ENCODE peak calls at places on chromosomes 11 and 22, in nine cellular contexts. J is heart left ventricle, X is GM20000, W is choroid plexus epithelial cell, F is AG10803, A is K562, O is HFFc6, V is fibroblast of pulmonary artery, B is IMR-90. G is an unnamed sample.

GRCh38 chr22:19844423-19845368 is 10.0 kb downstream of the GNB1L start:
- DNase-seq in O (peak), V (peak), F (peak), W (peak), J (peak), B (peak), X (no peak), A (peak), G (peak)

GRCh38 chr11:26442131-26442530 is 110.2 kb downstream of the ANO3 start:
- DNase-seq in W (peak), V (peak), A (no peak), X (no peak), F (peak), O (peak), J (no peak), B (peak), G (no peak)

GRCh38 chr22:19422440-19423301 is 8.9 kb downstream of the HIRA start:
- DNase-seq in A (no peak), F (no peak), W (peak), V (no peak), O (peak), X (no peak), B (no peak), J (no peak), G (no peak)

GRCh38 chr11:114250180-114250579 is 46.0 kb upstream of the NNMT start:
- DNase-seq in B (no peak), F (no peak), W (no peak), J (no peak), X (no peak), V (no peak), O (no peak), A (no peak), G (no peak)

GRCh38 chr11:82865841-82866240 is 34.4 kb downstream of the PRCP start:
- DNase-seq in V (no peak), B (peak), W (peak), O (peak), X (no peak), F (peak), J (no peak), A (no peak), G (no peak)

GRCh38 chr22:18103527-18104269 is 6.9 kb upstream of the TUBA8 start:
- DNase-seq in J (no peak), F (no peak), V (no peak), A (no peak), W (no peak), O (no peak), X (no peak), B (no peak), G (no peak)

GRCh38 chr11:19595840-19596751 is 116.5 kb upstream of the NAV2 start:
- DNase-seq in J (peak), A (no peak), B (peak), F (peak), W (peak), X (no peak), O (peak), V (peak), G (no peak)

GRCh38 chr11:37712246-37712645 is 1114.2 kb upstream of the RAG2 start:
- DNase-seq in W (peak), V (peak), J (no peak), X (no peak), F (no peak), A (no peak), B (peak), O (no peak), G (no peak)

GRCh38 chr11:20315800-20316199 is 47.7 kb upstream of the HTATIP2 start:
- DNase-seq in O (no peak), X (no peak), J (no peak), A (no peak), V (no peak), B (no peak), F (no peak), W (no peak), G (no peak)

GRCh38 chr11:86360775-86361395 is 13.8 kb upstream of the CCDC81 start:
- DNase-seq in B (peak), V (peak), A (no peak), J (no peak), W (peak), O (peak), X (no peak), F (peak), G (no peak)

GRCh38 chr11:125281831-125282595 is 117.5 kb downstream of the PKNOX2 start:
- DNase-seq in J (no peak), W (no peak), X (no peak), A (no peak), V (no peak), O (no peak), B (no peak), F (no peak), G (no peak)

GRCh38 chr22:37675930-37676571 is 615 bp downstream of the LGALS1 start:
- DNase-seq in W (peak), B (no peak), A (no peak), O (peak), V (peak), F (peak), J (peak), X (no peak), G (peak)

GRCh38 chr11:132007184-132007583 is 636.8 kb downstream of the NTM start:
- DNase-seq in B (no peak), O (no peak), X (no peak), J (no peak), W (no peak), F (no peak), V (no peak), A (no peak), G (no peak)

GRCh38 chr11:34192481-34193401 is 87.3 kb downstream of the NAT10 start:
- DNase-seq in J (peak), F (peak), B (peak), O (peak), V (peak), W (peak), A (no peak), X (no peak), G (no peak)

GRCh38 chr22:30648825-30649224 is 13.2 kb downstream of the SLC35E4 start:
- DNase-seq in X (no peak), F (no peak), B (no peak), V (no peak), W (no peak), J (no peak), O (no peak), A (no peak), G (no peak)

GRCh38 chr11:82734120-82734479 is 436 bp upstream of the FAM181B start:
- DNase-seq in F (no peak), J (no peak), O (no peak), W (no peak), V (no peak), B (no peak), X (no peak), A (no peak), G (no peak)

GRCh38 chr11:45543808-45544422 is 121.5 kb downstream of the CHST1 start:
- DNase-seq in V (peak), F (no peak), A (peak), B (peak), X (peak), O (no peak), W (peak), J (no peak), G (no peak)

GRCh38 chr22:39299829-39300178 is 19.6 kb downstream of the RPL3 start:
- DNase-seq in O (peak), W (no peak), A (no peak), J (no peak), X (peak), B (no peak), V (no peak), F (no peak), G (no peak)

GRCh38 chr11:122253541-122254317 is 137.7 kb upstream of the BLID start:
- DNase-seq in W (peak), A (no peak), X (no peak), J (no peak), V (peak), F (peak), B (peak), O (no peak), G (no peak)

GRCh38 chr11:45180158-45180887 is 33.9 kb downstream of the PRDM11 start:
- DNase-seq in J (peak), X (peak), V (no peak), B (no peak), O (peak), A (no peak), F (no peak), W (peak), G (peak)

GRCh38 chr11:78194490-78194889 is 5.8 kb downstream of the USP35 start:
- DNase-seq in W (no peak), F (no peak), V (no peak), A (no peak), X (no peak), B (no peak), O (no peak), J (no peak), G (no peak)

GRCh38 chr11:18578975-18579598 is 9.4 kb downstream of the UEVLD start:
- DNase-seq in A (peak), O (no peak), J (no peak), B (no peak), V (no peak), F (no peak), W (no peak), X (peak), G (no peak)

GRCh38 chr11:116457336-116458007 is 315.3 kb downstream of the BUD13 start:
- DNase-seq in O (no peak), A (no peak), J (no peak), V (no peak), X (no peak), F (no peak), B (no peak), W (no peak), G (no peak)
- TF ChIP-seq CTCF in O (no peak), A (no peak), J (no peak), V (no peak), X (no peak), F (no peak), B (no peak), W (no peak), G (no peak)

GRCh38 chr11:128482092-128482491 is 105.3 kb downstream of the ETS1 start:
- DNase-seq in B (no peak), V (no peak), O (no peak), J (no peak), A (no peak), W (no peak), X (no peak), F (no peak), G (no peak)

GRCh38 chr11:128481135-128481534 is 106.2 kb downstream of the ETS1 start:
- DNase-seq in V (peak), F (peak), O (peak), W (peak), X (no peak), A (no peak), B (peak), J (no peak), G (no peak)

GRCh38 chr11:128483211-128483788 is 104.1 kb downstream of the ETS1 start:
- DNase-seq in V (no peak), F (no peak), A (no peak), O (no peak), J (no peak), B (no peak), W (no peak), X (peak), G (no peak)

GRCh38 chr11:128482512-128483191 is 104.7 kb downstream of the ETS1 start:
- DNase-seq in J (no peak), V (no peak), B (peak), O (no peak), W (peak), A (no peak), F (peak), X (peak), G (no peak)

DNA sequence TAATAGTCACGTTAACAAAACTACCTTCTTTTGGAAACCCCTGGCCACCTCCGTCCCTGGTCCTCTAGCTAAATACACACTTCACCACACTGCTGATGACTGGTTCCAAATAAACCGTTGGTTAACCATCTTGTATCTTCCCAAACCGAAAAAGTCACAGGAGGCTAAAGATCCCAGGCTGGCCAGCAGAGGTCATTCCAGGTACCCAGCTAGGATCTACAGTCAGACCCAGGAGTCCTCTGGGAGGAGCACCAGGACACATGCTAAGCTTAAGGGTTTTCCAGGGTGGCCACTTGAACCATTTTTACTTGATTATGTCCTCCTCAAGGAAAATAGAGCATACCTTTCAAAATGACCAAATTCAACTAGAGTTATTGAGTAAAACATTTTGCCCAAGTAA is 103.2 kb downstream of the ETS1 start:
- DNase-seq in B (no peak), W (no peak), X (no peak), O (no peak), J (no peak), A (no peak), V (no peak), F (no peak), G (no peak)
- TF ChIP-seq CTCF in B (no peak), W (no peak), X (no peak), O (peak), J (peak), A (no peak), V (no peak), F (no peak), G (no peak)

GRCh38 chr22:24107668-24108067 is 73.6 kb upstream of the SUSD2 start:
- DNase-seq in B (peak), J (peak), V (peak), O (peak), F (peak), W (peak), X (no peak), A (no peak), G (peak)
- TF ChIP-seq CTCF in B (peak), J (peak), V (peak), O (no peak), F (peak), W (peak), X (no peak), A (no peak), G (no peak)

DNA sequence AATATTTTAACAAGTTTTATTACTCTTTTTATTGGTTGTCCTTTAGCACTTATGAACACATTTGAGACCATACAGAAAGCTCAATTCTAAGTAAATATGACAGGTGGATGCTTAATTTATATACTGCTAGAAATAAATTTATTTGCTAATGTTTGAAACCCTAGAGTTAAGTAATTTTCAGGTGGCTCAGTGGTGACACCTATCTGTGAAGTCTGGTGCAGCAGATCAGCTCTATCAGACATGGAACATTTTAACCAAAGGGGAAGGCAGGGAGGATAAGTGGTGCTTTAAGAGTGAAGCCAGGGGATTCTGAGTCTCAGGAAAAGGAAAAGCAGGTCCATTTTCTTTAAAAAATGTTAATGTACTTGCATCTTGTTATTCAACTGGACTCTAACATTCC is 175.8 kb downstream of the DSCAML1 start:
- DNase-seq in X (no peak), W (peak), B (peak), J (no peak), F (peak), O (peak), A (peak), V (peak), G (no peak)
- TF ChIP-seq CTCF in X (no peak), W (peak), B (peak), J (peak), F (peak), O (peak), A (peak), V (peak), G (peak)

DNA sequence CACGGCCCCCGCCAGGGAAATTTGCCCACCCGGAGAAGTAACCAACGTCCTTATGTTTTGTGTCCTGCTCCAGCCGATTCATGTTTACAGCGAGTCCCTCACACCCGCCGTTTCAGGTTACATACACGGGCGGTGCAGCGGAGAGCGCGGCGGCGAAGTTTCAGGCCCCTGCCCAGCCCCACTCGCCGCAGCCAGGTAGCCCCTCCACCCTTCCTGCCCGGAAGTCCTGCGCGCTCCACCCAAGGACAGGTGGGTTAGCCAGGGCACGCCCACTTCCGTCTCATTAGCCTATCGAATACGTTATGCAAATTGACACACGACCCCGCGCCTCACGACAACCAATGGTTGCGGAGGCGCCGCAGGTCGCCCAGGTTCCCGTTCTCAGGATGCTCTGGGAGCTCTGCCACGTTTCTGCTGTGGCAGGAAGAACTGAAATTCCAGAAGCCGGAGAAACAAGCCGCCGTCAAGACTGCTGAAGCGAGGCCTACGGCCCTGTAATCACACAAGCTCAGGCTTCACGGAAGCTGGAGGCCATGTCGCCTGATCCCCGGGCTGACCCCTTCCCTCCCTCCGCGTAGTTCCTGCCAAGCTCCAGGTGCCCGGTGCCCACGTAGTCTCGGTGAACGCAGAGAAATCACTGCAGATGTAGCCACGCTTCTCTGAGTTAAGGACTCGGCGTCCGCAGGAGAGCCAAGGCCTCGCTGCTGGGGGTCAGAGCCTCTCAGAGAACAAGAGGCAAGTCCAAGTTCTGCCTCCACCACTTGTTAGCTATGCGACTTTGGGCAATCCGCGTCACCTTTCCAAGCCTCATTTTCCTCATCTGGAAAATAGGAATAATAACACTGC is 22.4 kb upstream of the MYH9 start:
- DNase-seq in F (no peak), X (peak), W (peak), J (peak), A (peak), O (no peak), B (no peak), V (peak), G (peak)
- TF ChIP-seq CTCF in F (no peak), X (no peak), W (no peak), J (no peak), A (no peak), O (no peak), B (no peak), V (no peak), G (no peak)

GRCh38 chr22:50206599-50206998 is 5.8 kb downstream of the SELENOO start:
- DNase-seq in O (no peak), F (peak), V (peak), W (peak), A (peak), J (peak), B (peak), X (no peak), G (peak)
- TF ChIP-seq CTCF in O (peak), F (peak), V (peak), W (peak), A (peak), J (peak), B (peak), X (no peak), G (peak)

GRCh38 chr11:75480185-75480889 is 45.4 kb downstream of the GDPD5 start:
- DNase-seq in F (no peak), J (no peak), O (no peak), B (no peak), X (no peak), V (no peak), A (peak), W (no peak), G (no peak)

GRCh38 chr11:75482310-75482606 is 43.5 kb downstream of the GDPD5 start:
- DNase-seq in F (no peak), W (no peak), O (no peak), V (no peak), X (no peak), B (no peak), J (no peak), A (no peak), G (no peak)

GRCh38 chr11:75480890-75481190 is 44.9 kb downstream of the GDPD5 start:
- DNase-seq in J (no peak), V (no peak), F (no peak), O (no peak), B (no peak), X (no peak), A (no peak), W (no peak), G (no peak)

GRCh38 chr11:75482931-75483469 is 42.7 kb downstream of the GDPD5 start:
- DNase-seq in V (no peak), X (no peak), O (no peak), J (no peak), A (no peak), F (no peak), W (no peak), B (no peak), G (no peak)

GRCh38 chr11:75481602-75482309 is 44.0 kb downstream of the GDPD5 start:
- DNase-seq in J (no peak), B (no peak), V (no peak), X (no peak), W (no peak), F (no peak), O (no peak), A (peak), G (no peak)
- TF ChIP-seq CTCF in J (no peak), B (no peak), V (no peak), X (no peak), W (no peak), F (no peak), O (no peak), A (no peak), G (no peak)

DNA sequence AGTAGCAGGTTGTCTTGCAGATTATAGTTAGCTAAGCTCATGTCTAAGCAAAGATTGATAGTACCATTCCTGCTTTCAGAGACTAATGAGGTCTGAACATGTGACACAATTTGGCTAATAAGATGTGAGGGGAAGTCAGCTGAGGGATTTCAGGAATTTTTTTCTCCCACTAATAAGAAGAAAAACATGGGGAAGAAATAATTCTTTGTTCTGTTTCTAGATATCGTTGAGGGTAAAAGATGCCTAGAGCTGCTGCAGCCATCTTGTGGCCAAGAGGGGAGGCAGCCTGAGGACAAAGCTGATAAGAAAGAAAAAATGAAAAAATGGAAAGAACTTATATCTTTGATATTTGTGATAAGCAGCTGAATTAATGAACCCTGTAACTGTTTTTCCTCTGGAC is 1334.4 kb downstream of the LRRC4C start:
- DNase-seq in X (no peak), B (no peak), A (no peak), F (no peak), J (no peak), W (no peak), V (no peak), O (no peak), G (no peak)
- TF ChIP-seq CTCF in X (no peak), B (no peak), A (no peak), F (no peak), J (no peak), W (no peak), V (no peak), O (no peak), G (peak)

GRCh38 chr11:93085097-93085496 is 112.7 kb downstream of the SLC36A4 start:
- DNase-seq in J (no peak), X (no peak), O (peak), W (peak), F (no peak), A (no peak), B (peak), V (no peak), G (no peak)

DNA sequence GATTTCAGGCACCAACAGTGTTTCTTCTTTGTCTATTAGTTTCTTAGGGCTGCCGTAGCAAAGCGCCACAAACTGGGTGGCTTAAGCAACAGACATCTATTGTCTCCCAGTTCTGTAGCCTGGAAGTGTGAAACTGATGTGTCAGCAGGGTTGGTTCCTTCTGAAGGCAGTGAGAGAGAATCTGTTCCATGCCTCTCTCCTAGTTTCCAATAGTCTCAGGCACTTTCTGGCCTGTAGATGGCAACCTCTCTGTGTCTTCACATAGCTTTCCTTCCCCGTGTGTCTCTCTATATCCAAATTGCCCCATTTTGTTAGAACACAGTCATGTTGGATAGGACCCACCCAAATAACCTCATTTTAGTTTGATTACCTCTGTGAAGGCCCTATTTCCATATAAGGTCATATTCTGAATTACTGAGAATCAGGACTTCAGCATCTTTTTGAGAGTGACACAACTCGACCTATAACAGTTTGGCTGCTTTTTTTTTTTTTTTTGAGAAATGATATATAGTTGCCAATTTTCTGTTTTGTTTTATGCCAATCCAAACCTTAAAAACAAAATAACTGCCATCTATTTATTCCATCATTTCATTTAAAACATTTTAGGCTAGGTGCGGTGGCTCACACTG is 108.2 kb downstream of the SLC36A4 start:
- DNase-seq in A (peak), F (peak), X (no peak), O (peak), W (peak), B (peak), J (no peak), V (peak), G (no peak)
- TF ChIP-seq CTCF in A (peak), F (peak), X (peak), O (peak), W (peak), B (peak), J (peak), V (peak), G (peak)

G was measured in lower lobe of right lung.